ENCODE peak calls at places on chromosomes 16 and 17, in seven cellular contexts. Z is NCI-H2107; A is stimulated activated CD8-positive, alpha-beta memory T cell treated with anti-CD3 and anti-CD28 coated beads, Interleukin-15, amount 100 ng/mL, for 48 hours; V is A172; J is frontal cortex; H is amniotic stem cell; Q is upper lobe of left lung. G is an unnamed sample.
A peak's percentile ranks its signal among the peaks of the same experiment; 100 is the strongest.

GRCh38 chr17:78557598-78558039 is 19.6 kb downstream of the DNAH17 start:
- DNase-seq in Z (no peak), A (no peak), V (peak; percentile 75), J (no peak), H (peak; percentile 22), Q (no peak), G (peak; percentile 56)

GRCh38 chr17:66900126-66901010 is 64.1 kb upstream of the CACNG4 start:
- DNase-seq in Z (no peak), A (no peak), V (peak; percentile 32), J (no peak), H (peak; percentile 7), Q (no peak), G (no peak)

GRCh38 chr17:55462234-55462633 is 40.6 kb upstream of the MMD start:
- DNase-seq in Z (no peak), A (no peak), V (no peak), J (no peak), H (no peak), Q (no peak), G (no peak)

GRCh38 chr17:80331820-80332219 is 71.2 kb downstream of the RNF213 start:
- DNase-seq in Z (no peak), A (no peak), V (no peak), J (no peak), H (no peak), Q (no peak), G (no peak)

GRCh38 chr16:1518626-1519135 is 14.8 kb upstream of the TMEM204 start:
- DNase-seq in Z (no peak), A (no peak), V (no peak), J (no peak), H (no peak), Q (peak; percentile 65), G (no peak)

GRCh38 chr17:80087346-80088265 is 13.8 kb upstream of the GAA start:
- DNase-seq in Z (no peak), A (no peak), V (no peak), J (no peak), H (no peak), Q (no peak), G (no peak)

GRCh38 chr17:6936370-6937028 is 59.4 kb upstream of the ALOX12 start:
- DNase-seq in Z (no peak), A (no peak), V (peak; percentile 66), J (no peak), H (no peak), Q (no peak), G (no peak)

GRCh38 chr17:8164815-8165131 is 2.0 kb upstream of the VAMP2 start:
- DNase-seq in Z (no peak), A (no peak), V (no peak), J (no peak), H (no peak), Q (no peak), G (no peak)

GRCh38 chr16:85552980-85553435 is 60.1 kb upstream of the GSE1 start:
- DNase-seq in Z (no peak), A (no peak), V (no peak), J (no peak), H (no peak), Q (no peak), G (no peak)

GRCh38 chr17:45426561-45426960 is 6.1 kb downstream of the ARHGAP27 start:
- DNase-seq in Z (no peak), A (no peak), V (no peak), J (no peak), H (no peak), Q (no peak), G (no peak)

GRCh38 chr16:15592324-15592723 is 50.6 kb downstream of the MARF1 start:
- DNase-seq in Z (no peak), A (no peak), V (no peak), J (no peak), H (no peak), Q (no peak), G (no peak)

GRCh38 chr17:82734987-82735866 is at the start of gene FN3K:
- DNase-seq in Z (peak; percentile 31), A (no peak), V (peak; percentile 35), J (peak; percentile 91), H (no peak), Q (peak; percentile 94), G (no peak)

GRCh38 chr16:89167425-89167941 is 4.1 kb upstream of the CDH15 start:
- DNase-seq in Z (peak; percentile 66), A (peak; percentile 67), V (peak; percentile 62), J (peak; percentile 84), H (peak; percentile 20), Q (peak; percentile 95), G (no peak)

GRCh38 chr17:82065638-82066303 is at the start of gene DUS1L:
- DNase-seq in Z (peak; percentile 11), A (peak; percentile 53), V (no peak), J (peak; percentile 95), H (no peak), Q (peak; percentile 96), G (no peak)

GRCh38 chr16:3950343-3951193 is 70.1 kb upstream of the CREBBP start:
- DNase-seq in Z (no peak), A (no peak), V (peak; percentile 30), J (no peak), H (peak; percentile 93), Q (peak; percentile 56), G (peak; percentile 72)

G was measured in HS-5.